ENCODE peak calls at places on chromosomes 6 and 20, in five cellular contexts. C is tibial nerve, M is heart left ventricle, O is lower lobe of right lung, F is testis. B is an unnamed sample.

GRCh38 chr6:63573899-63574553 is 1.7 kb downstream of the LOC128125822 start:
- DNase-seq in C (no peak), M (no peak), O (no peak), F (peak; percentile 75), B (no peak)

GRCh38 chr6:137832110-137832509 is 34.9 kb upstream of the TNFAIP3 start:
- DNase-seq in C (no peak), M (no peak), O (no peak), F (no peak), B (no peak)

GRCh38 chr6:152146385-152146784 is 338.9 kb downstream of the ESR1 start:
- DNase-seq in C (no peak), M (no peak), O (no peak), F (no peak), B (no peak)

GRCh38 chr6:157099912-157100593 is 223.3 kb downstream of the TMEM242 start:
- DNase-seq in C (no peak), M (no peak), O (no peak), F (no peak), B (no peak)

GRCh38 chr6:17032595-17033591 is 69.0 kb upstream of the STMND1 start:
- DNase-seq in C (peak; percentile 65), M (peak; percentile 67), O (peak; percentile 50), F (peak; percentile 83), B (peak; percentile 74)

GRCh38 chr6:55562318-55562717 is 16.7 kb downstream of the HMGCLL1 start:
- DNase-seq in C (no peak), M (no peak), O (no peak), F (no peak), B (no peak)

GRCh38 chr6:97129111-97129510 is 153.9 kb downstream of the MMS22L start:
- DNase-seq in C (no peak), M (no peak), O (no peak), F (no peak), B (no peak)

GRCh38 chr20:35200255-35200654 is 26.2 kb upstream of the MMP24 start:
- DNase-seq in C (no peak), M (no peak), O (no peak), F (no peak), B (no peak)

GRCh38 chr6:90284745-90285481 is 11.7 kb downstream of the BACH2 start:
- DNase-seq in C (no peak), M (no peak), O (no peak), F (no peak), B (no peak)

GRCh38 chr6:89360415-89360999 is 8.0 kb upstream of the UBE2J1 start:
- DNase-seq in C (no peak), M (no peak), O (no peak), F (no peak), B (no peak)

GRCh38 chr6:82144852-82145332 is 102.7 kb downstream of the IBTK start:
- DNase-seq in C (peak; percentile 37), M (peak; percentile 81), O (no peak), F (peak; percentile 22), B (peak; percentile 67)

GRCh38 chr20:10795286-10796026 is 121.7 kb upstream of the JAG1 start:
- DNase-seq in C (no peak), M (no peak), O (no peak), F (no peak), B (no peak)

GRCh38 chr6:4280721-4281120 is 145.3 kb upstream of the ECI2 start:
- DNase-seq in C (no peak), M (no peak), O (no peak), F (no peak), B (no peak)

GRCh38 chr6:117906905-117907599 is at the start of gene SLC35F1:
- DNase-seq in C (no peak), M (peak; percentile 27), O (peak; percentile 50), F (peak; percentile 75), B (peak; percentile 77)

GRCh38 chr6:24403501-24403824 is 727 bp downstream of the MRS2 start:
- DNase-seq in C (no peak), M (no peak), O (no peak), F (no peak), B (no peak)

GRCh38 chr20:3783516-3784225 is 2.4 kb upstream of the SPEF1 start:
- DNase-seq in C (no peak), M (no peak), O (peak; percentile 28), F (no peak), B (no peak)

GRCh38 chr20:15297059-15297875 is 959.9 kb upstream of the FLRT3 start:
- DNase-seq in C (no peak), M (no peak), O (no peak), F (peak; percentile 22), B (no peak)

GRCh38 chr6:5684320-5684719 is 322.4 kb downstream of the NRN1 start:
- DNase-seq in C (no peak), M (no peak), O (no peak), F (no peak), B (no peak)

GRCh38 chr6:139912735-139913400 is 538.4 kb upstream of the CITED2 start:
- DNase-seq in C (no peak), M (no peak), O (no peak), F (no peak), B (no peak)

GRCh38 chr6:32982084-32982701 is 13.8 kb downstream of the BRD2 start:
- DNase-seq in C (no peak), M (no peak), O (no peak), F (no peak), B (no peak)

GRCh38 chr6:159312204-159312603 is 143.0 kb downstream of the FNDC1 start:
- DNase-seq in C (no peak), M (no peak), O (no peak), F (no peak), B (no peak)

GRCh38 chr6:14917101-14917500 is 328.8 kb upstream of the JARID2 start:
- DNase-seq in C (no peak), M (no peak), O (no peak), F (no peak), B (no peak)

GRCh38 chr20:47360489-47361267 is 4.2 kb upstream of the ZMYND8 start:
- DNase-seq in C (peak; percentile 78), M (peak; percentile 96), O (peak; percentile 87), F (peak; percentile 88), B (peak; percentile 93)

GRCh38 chr6:44926556-44926955 is 401.6 kb upstream of the RUNX2 start:
- DNase-seq in C (no peak), M (no peak), O (no peak), F (no peak), B (no peak)

GRCh38 chr20:36259177-36259835 is 23.0 kb downstream of the AAR2 start:
- DNase-seq in C (no peak), M (no peak), O (no peak), F (no peak), B (no peak)

GRCh38 chr20:5039255-5039657 is 37.9 kb upstream of the SLC23A2 start:
- DNase-seq in C (no peak), M (no peak), O (no peak), F (no peak), B (peak; percentile 52)

GRCh38 chr6:164108869-164109769 is 694.6 kb downstream of the QKI start:
- DNase-seq in C (no peak), M (peak; percentile 95), O (peak; percentile 72), F (no peak), B (peak; percentile 74)

GRCh38 chr20:25304025-25304549 is 56.2 kb downstream of the PYGB start:
- DNase-seq in C (no peak), M (peak; percentile 27), O (no peak), F (no peak), B (no peak)

GRCh38 chr6:111677186-111677990 is 71.7 kb upstream of the TRAF3IP2 start:
- DNase-seq in C (no peak), M (no peak), O (no peak), F (no peak), B (no peak)

GRCh38 chr6:146472918-146473317 is 70.7 kb upstream of the RAB32 start:
- DNase-seq in C (no peak), M (no peak), O (no peak), F (no peak), B (no peak)

GRCh38 chr6:11272491-11273192 is 40.2 kb upstream of the NEDD9 start:
- DNase-seq in C (no peak), M (no peak), O (no peak), F (peak; percentile 45), B (no peak)

GRCh38 chr6:53795702-53796450 is 1.1 kb downstream of the LRRC1 start:
- DNase-seq in C (no peak), M (peak; percentile 55), O (peak; percentile 62), F (peak; percentile 57), B (peak; percentile 65)

GRCh38 chr6:70811788-70812187 is 144.1 kb downstream of the SMAP1 start:
- DNase-seq in C (no peak), M (no peak), O (no peak), F (no peak), B (no peak)

GRCh38 chr6:133567656-133568055 is 321.3 kb upstream of the TCF21 start:
- DNase-seq in C (no peak), M (no peak), O (no peak), F (no peak), B (no peak)

GRCh38 chr6:11120273-11121005 is 8.9 kb upstream of the ERVFRD-1 start:
- DNase-seq in C (no peak), M (no peak), O (no peak), F (no peak), B (no peak)

GRCh38 chr20:32917191-32917950 is 58.6 kb downstream of the EFCAB8 start:
- DNase-seq in C (no peak), M (no peak), O (peak; percentile 1), F (no peak), B (peak; percentile 34)

GRCh38 chr6:111624391-111625098 is 18.9 kb upstream of the TRAF3IP2 start:
- DNase-seq in C (no peak), M (no peak), O (no peak), F (no peak), B (no peak)

GRCh38 chr20:50928469-50928868 is 2.8 kb downstream of the ADNP start:
- DNase-seq in C (no peak), M (no peak), O (no peak), F (no peak), B (no peak)
- H3K4me3 ChIP-seq in C (no peak overlapping the region), M (no peak overlapping the region), O (peak overlapping the region; percentile 2), F (peak overlapping the region; percentile 86), B (no peak overlapping the region)

GRCh38 chr20:44495257-44495656 is 19.6 kb downstream of the TTPAL start:
- DNase-seq in C (no peak), M (no peak), O (no peak), F (no peak), B (no peak)
- H3K4me1 ChIP-seq in C (no peaks in the 10 kb centered on the region), M (no peaks in the 10 kb centered on the region), O (no peaks in the 10 kb centered on the region), F (peaks cover 14% of the 10 kb centered on the region), B (peaks cover 2% of the 10 kb centered on the region)

DNA sequence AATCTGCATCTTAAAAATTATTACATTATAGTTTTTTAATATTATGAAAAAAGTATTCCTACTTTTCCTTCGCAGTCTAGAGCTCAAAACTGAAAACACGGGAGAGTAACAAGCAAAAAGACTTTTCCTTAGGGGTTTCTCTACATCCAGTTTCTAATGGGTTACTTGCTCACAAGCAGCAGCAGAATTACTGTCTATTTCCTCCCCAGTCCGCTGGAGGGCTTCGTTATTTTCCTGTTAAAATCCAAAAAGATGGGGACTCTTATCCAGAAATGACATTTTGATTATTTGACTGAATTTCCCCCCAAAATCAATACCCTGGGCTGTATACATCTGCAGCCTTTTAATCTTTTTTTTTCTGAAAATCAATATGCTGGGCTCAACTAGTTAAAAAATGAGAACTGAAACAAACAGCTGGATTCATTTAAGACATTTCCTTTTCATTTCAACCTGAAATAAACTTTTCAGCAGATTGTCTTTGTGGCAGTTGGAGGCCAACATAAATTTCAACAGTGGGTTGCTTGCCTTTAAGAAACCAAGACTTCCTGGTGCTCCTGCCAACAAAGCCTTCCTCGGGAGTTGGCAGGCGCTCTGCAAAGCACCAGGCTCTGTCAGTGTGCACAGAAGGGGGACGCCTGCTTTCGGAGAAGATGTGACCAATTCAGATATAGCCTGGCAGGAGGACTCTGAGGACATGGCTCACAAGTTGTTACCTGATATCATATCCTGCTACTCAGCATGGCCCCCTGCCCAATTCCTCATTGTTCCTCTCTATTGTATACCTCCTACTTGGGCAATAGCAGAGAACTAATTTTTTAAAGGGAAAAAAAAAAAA is 204.7 kb upstream of the ARG1 start:
- DNase-seq in C (peak; percentile 17), M (peak; percentile 69), O (peak; percentile 61), F (peak; percentile 50), B (peak; percentile 67)
- H3K4me3 ChIP-seq in C (no peak overlapping the region), M (no peak overlapping the region), O (no peak overlapping the region), F (no peak overlapping the region), B (no peak overlapping the region)

GRCh38 chr6:34852406-34853085 is 35.3 kb downstream of the TAF11 start:
- DNase-seq in C (no peak), M (no peak), O (no peak), F (no peak), B (no peak)
- H3K4me1 ChIP-seq in C (no peaks in the 10 kb centered on the region), M (no peaks in the 10 kb centered on the region), O (no peaks in the 10 kb centered on the region), F (no peaks in the 10 kb centered on the region), B (no peaks in the 10 kb centered on the region)